ENCODE peak calls at places on chromosomes 12 and 14, in eight cellular contexts. I is A549, E is Peyer's patch, L is kidney, X is lower leg skin, H is IMR-90, Q is prostate gland, R is progenitor cell of endocrine pancreas. V is an unnamed sample.

GRCh38 chr12:113086249-113087164 is 30.0 kb downstream of the DTX1 start:
- DNase-seq in I (no peak), E (peak; percentile 89), L (peak; percentile 83), X (no peak), H (no peak), Q (no peak), R (no peak), V (no peak)

GRCh38 chr14:94485944-94486841 is 10.2 kb upstream of the SERPINA9 start:
- DNase-seq in I (peak; percentile 37), E (no peak), L (no peak), X (peak; percentile 39), H (peak; percentile 46), Q (peak; percentile 30), R (peak; percentile 75), V (peak; percentile 50)

GRCh38 chr12:49537709-49538601 is 875 bp upstream of the KCNH3 start:
- DNase-seq in I (no peak), E (no peak), L (no peak), X (no peak), H (no peak), Q (no peak), R (no peak), V (peak; percentile 44)

GRCh38 chr12:94416613-94417012 is 43.1 kb downstream of the CEP83 start:
- DNase-seq in I (no peak), E (no peak), L (no peak), X (no peak), H (no peak), Q (no peak), R (no peak), V (no peak)

GRCh38 chr12:115450017-115450416 is 766.0 kb upstream of the TBX3 start:
- DNase-seq in I (no peak), E (no peak), L (no peak), X (no peak), H (no peak), Q (no peak), R (no peak), V (no peak)

GRCh38 chr14:104677506-104678332 is 11.7 kb upstream of the INF2 start:
- DNase-seq in I (peak; percentile 85), E (peak; percentile 74), L (peak; percentile 93), X (peak; percentile 61), H (peak; percentile 81), Q (peak; percentile 53), R (peak; percentile 55), V (peak; percentile 69)

GRCh38 chr12:49631336-49631907 is 8.1 kb downstream of the PRPF40B start:
- DNase-seq in I (no peak), E (peak; percentile 3), L (peak; percentile 39), X (no peak), H (no peak), Q (no peak), R (no peak), V (no peak)

GRCh38 chr14:94689985-94690400 is 77.8 kb downstream of the SERPINA3 start:
- DNase-seq in I (no peak), E (no peak), L (no peak), X (no peak), H (no peak), Q (no peak), R (no peak), V (no peak)

GRCh38 chr14:63204407-63205280 is at the start of gene RHOJ:
- DNase-seq in I (no peak), E (no peak), L (no peak), X (no peak), H (peak; percentile 32), Q (no peak), R (no peak), V (no peak)

GRCh38 chr12:124381454-124382207 is 86.7 kb downstream of the RFLNA start:
- DNase-seq in I (peak; percentile 93), E (peak; percentile 34), L (peak; percentile 98), X (peak; percentile 85), H (peak; percentile 59), Q (peak; percentile 72), R (no peak), V (no peak)

GRCh38 chr12:95767703-95768102 is 22.9 kb downstream of the NTN4 start:
- DNase-seq in I (no peak), E (no peak), L (no peak), X (no peak), H (peak; percentile 59), Q (no peak), R (no peak), V (no peak)

GRCh38 chr12:3332190-3332589 is 158.8 kb upstream of the PRMT8 start:
- DNase-seq in I (no peak), E (no peak), L (no peak), X (no peak), H (peak; percentile 21), Q (no peak), R (no peak), V (no peak)

GRCh38 chr12:95459310-95459709 is 14.6 kb upstream of the METAP2 start:
- DNase-seq in I (no peak), E (no peak), L (no peak), X (no peak), H (no peak), Q (no peak), R (no peak), V (no peak)

GRCh38 chr14:75450381-75451276 is 22.8 kb downstream of the JDP2 start:
- DNase-seq in I (no peak), E (no peak), L (peak; percentile 91), X (peak; percentile 75), H (peak; percentile 40), Q (peak; percentile 84), R (no peak), V (no peak)

GRCh38 chr12:124477109-124477915 is 90.1 kb downstream of the NCOR2 start:
- DNase-seq in I (no peak), E (no peak), L (peak; percentile 32), X (no peak), H (no peak), Q (no peak), R (no peak), V (no peak)

GRCh38 chr12:10855807-10856206 is 6.5 kb upstream of the PRR4 start:
- DNase-seq in I (no peak), E (no peak), L (no peak), X (no peak), H (no peak), Q (no peak), R (no peak), V (no peak)

GRCh38 chr12:70840966-70841365 is 79.6 kb downstream of the PTPRR start:
- DNase-seq in I (no peak), E (no peak), L (no peak), X (no peak), H (no peak), Q (no peak), R (no peak), V (no peak)

GRCh38 chr12:43208221-43208620 is 343.8 kb downstream of the ADAMTS20 start:
- DNase-seq in I (no peak), E (no peak), L (no peak), X (no peak), H (no peak), Q (no peak), R (no peak), V (no peak)

GRCh38 chr12:100427078-100427477 is 46.6 kb upstream of the NR1H4 start:
- DNase-seq in I (peak; percentile 49), E (no peak), L (no peak), X (no peak), H (peak; percentile 72), Q (no peak), R (no peak), V (no peak)

GRCh38 chr12:54704187-54704586 is 56.0 kb upstream of the DCD start:
- DNase-seq in I (no peak), E (no peak), L (no peak), X (no peak), H (no peak), Q (no peak), R (no peak), V (no peak)

GRCh38 chr12:108514973-108515814 is at the start of gene FICD:
- DNase-seq in I (peak; percentile 99), E (peak; percentile 100), L (peak; percentile 100), X (peak; percentile 99), H (peak; percentile 96), Q (peak; percentile 99), R (peak; percentile 99), V (peak; percentile 92)

GRCh38 chr14:22871962-22872832 is 657 bp downstream of the LRP10 start:
- DNase-seq in I (peak; percentile 90), E (peak; percentile 82), L (peak; percentile 91), X (peak; percentile 87), H (peak; percentile 81), Q (peak; percentile 89), R (peak; percentile 85), V (peak; percentile 69)

GRCh38 chr12:74317078-74317581 is 220.5 kb upstream of the ATXN7L3B start:
- DNase-seq in I (peak; percentile 75), E (no peak), L (no peak), X (no peak), H (no peak), Q (no peak), R (no peak), V (no peak)

GRCh38 chr14:92121670-92122350 is at the start of the genes CPSF2 and NDUFB1:
- DNase-seq in I (peak; percentile 79), E (peak; percentile 84), L (peak; percentile 93), X (peak; percentile 75), H (peak; percentile 72), Q (peak; percentile 81), R (peak; percentile 66), V (peak; percentile 78)
- TF ChIP-seq CTCF in I (no peak), E (no peak), L (no peak), X (no peak), H (no peak), Q (peak; percentile 19), R (no peak), V (no peak)

DNA sequence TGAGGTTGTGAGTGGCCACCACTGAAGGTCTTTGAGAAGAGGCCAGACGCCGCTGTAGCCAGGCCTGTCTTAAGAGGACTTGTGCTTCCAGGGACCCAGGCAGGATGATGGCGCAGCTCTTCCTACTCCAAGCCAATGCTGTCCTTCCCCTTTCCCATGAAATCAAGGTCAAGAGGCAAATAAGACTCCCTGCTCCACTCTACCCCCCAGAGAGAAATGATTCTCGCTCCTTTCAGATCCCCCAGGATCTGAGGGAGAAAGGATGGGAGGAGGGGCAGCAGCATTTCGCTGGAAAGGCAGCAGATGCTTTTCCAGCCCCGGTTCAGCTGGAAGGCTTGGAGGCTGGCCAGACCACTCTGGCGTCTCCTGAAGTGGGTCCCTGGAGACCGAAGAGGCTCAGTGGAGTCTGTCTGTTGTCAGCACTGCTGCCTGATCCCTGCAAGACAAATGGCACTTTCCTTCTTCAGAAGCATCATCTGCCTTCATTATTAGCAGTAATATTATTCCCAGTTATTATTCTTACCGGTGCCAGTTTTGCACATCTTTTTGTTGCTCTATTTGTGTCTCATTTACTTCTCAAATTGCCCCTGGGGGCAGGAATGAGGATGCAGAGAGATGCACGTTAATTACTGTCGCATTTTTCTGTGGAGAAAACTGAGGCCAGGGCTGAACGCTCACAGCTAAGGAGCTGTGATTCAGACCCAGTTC is 51.4 kb downstream of the C14orf132 start:
- DNase-seq in I (no peak), E (peak; percentile 20), L (peak; percentile 93), X (no peak), H (peak; percentile 65), Q (no peak), R (no peak), V (no peak)
- TF ChIP-seq CTCF in I (no peak), E (no peak), L (no peak), X (no peak), H (no peak), Q (no peak), R (no peak), V (no peak)

GRCh38 chr14:100376751-100377171 is 53.6 kb downstream of the SLC25A47 start:
- DNase-seq in I (peak; percentile 61), E (no peak), L (no peak), X (no peak), H (peak; percentile 23), Q (no peak), R (no peak), V (no peak)
- TF ChIP-seq CTCF in I (no peak), E (no peak), L (no peak), X (no peak), H (peak; percentile 44), Q (peak; percentile 13), R (no peak), V (no peak)

GRCh38 chr12:131159660-131160059 is 206.0 kb downstream of the ADGRD1 start:
- DNase-seq in I (peak; percentile 44), E (no peak), L (no peak), X (no peak), H (no peak), Q (no peak), R (no peak), V (no peak)
- TF ChIP-seq CTCF in I (no peak), E (no peak), L (no peak), X (no peak), H (no peak), Q (no peak), R (peak; percentile 45), V (no peak)